ENCODE peak calls at places on chromosomes 11 and 22, in seven cellular contexts. W, I, C, S, Y, N and B are unnamed samples.

GRCh38 chr22:41285441-41285819 is 557 bp downstream of the RANGAP1 start:
- DNase-seq in Y (peak; percentile 96), I (no peak), C (peak; percentile 76), W (peak; percentile 97), N (no peak), S (peak; percentile 92), B (peak; percentile 72)

GRCh38 chr22:26170795-26171194 is 1.5 kb downstream of the SEZ6L start:
- DNase-seq in W (no peak), N (no peak), Y (no peak), I (no peak), C (no peak), S (no peak), B (no peak)

GRCh38 chr11:119992171-119993051 is 145.5 kb downstream of the TRIM29 start:
- DNase-seq in C (no peak), S (no peak), Y (no peak), N (no peak), I (no peak), W (no peak), B (no peak)

GRCh38 chr11:128830836-128831780 is 36.0 kb downstream of the KCNJ1 start:
- DNase-seq in I (peak; percentile 71), S (peak; percentile 84), Y (peak; percentile 84), C (peak; percentile 94), W (peak; percentile 88), N (peak; percentile 53), B (peak; percentile 89)

GRCh38 chr11:15748673-15749190 is 607.6 kb downstream of the SOX6 start:
- DNase-seq in Y (no peak), I (no peak), S (no peak), W (peak; percentile 27), C (no peak), N (no peak), B (no peak)

GRCh38 chr22:50731811-50732624 is 6.0 kb upstream of the ACR start:
- DNase-seq in W (peak; percentile 29), C (peak; percentile 68), S (peak; percentile 9), Y (peak; percentile 31), N (no peak), I (peak; percentile 15), B (no peak)

GRCh38 chr11:75716659-75717058 is 979 bp upstream of the MOGAT2 start:
- DNase-seq in Y (no peak), I (no peak), N (no peak), W (no peak), C (no peak), S (no peak), B (peak; percentile 11)

GRCh38 chr11:9280655-9281301 is 15.6 kb upstream of the DENND5A start:
- DNase-seq in I (no peak), Y (peak; percentile 81), W (no peak), C (peak; percentile 72), S (peak; percentile 73), N (no peak), B (peak; percentile 51)

GRCh38 chr11:17428261-17428660 is 39.8 kb upstream of the KCNJ11 start:
- DNase-seq in Y (no peak), C (no peak), I (no peak), N (no peak), W (no peak), S (no peak), B (no peak)

GRCh38 chr22:25051983-25052710 is 99.6 kb downstream of the KIAA1671 start:
- DNase-seq in W (no peak), C (peak; percentile 75), S (no peak), I (no peak), N (no peak), Y (no peak), B (no peak)

GRCh38 chr11:96038046-96038445 is 114.1 kb upstream of the MTMR2 start:
- DNase-seq in W (no peak), Y (no peak), I (no peak), C (no peak), N (no peak), S (no peak), B (no peak)

DNA sequence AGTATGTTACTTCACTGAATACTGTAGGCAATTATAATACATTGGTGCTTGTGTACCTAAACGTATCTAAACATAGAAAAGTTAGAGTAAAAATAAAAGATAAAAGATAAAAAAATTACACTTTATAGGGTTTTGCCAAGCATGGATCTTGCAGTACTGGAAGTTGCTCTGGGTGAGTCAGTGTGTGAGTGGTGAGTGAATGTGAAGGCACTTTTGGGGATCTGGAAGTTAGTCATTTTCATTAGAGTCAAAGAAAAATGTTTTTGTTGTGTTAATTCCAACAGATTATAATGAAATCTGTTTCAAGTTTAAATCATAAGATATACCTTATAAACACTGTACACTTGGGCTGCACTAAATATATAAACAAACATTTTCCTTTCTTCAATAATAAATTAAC is 3.3 kb downstream of the SLC22A25 start:
- DNase-seq in S (no peak), I (no peak), Y (no peak), W (no peak), N (no peak), C (no peak), B (no peak)
- H3K36me3 ChIP-seq in S (no peaks in the 10 kb centered on the region), I (no peaks in the 10 kb centered on the region), Y (no peaks in the 10 kb centered on the region), W (no peaks in the 10 kb centered on the region), N (no peaks in the 10 kb centered on the region), C (no peaks in the 10 kb centered on the region), B (no peaks in the 10 kb centered on the region)

GRCh38 chr11:126357055-126357962 is 1.8 kb downstream of the ST3GAL4 start:
- DNase-seq in Y (no peak), S (no peak), C (no peak), N (no peak), W (no peak), I (no peak), B (no peak)

GRCh38 chr11:126358763-126359160 is 3.3 kb downstream of the ST3GAL4 start:
- DNase-seq in C (no peak), N (no peak), I (no peak), W (no peak), Y (no peak), S (no peak), B (no peak)

GRCh38 chr11:126360049-126360446 is 4.6 kb downstream of the ST3GAL4 start:
- DNase-seq in W (no peak), C (no peak), S (no peak), N (no peak), Y (no peak), I (no peak), B (no peak)

GRCh38 chr11:126359431-126360048 is 4.1 kb downstream of the ST3GAL4 start:
- DNase-seq in S (no peak), N (no peak), C (peak; percentile 62), Y (peak; percentile 37), W (no peak), I (peak; percentile 85), B (peak; percentile 76)

DNA sequence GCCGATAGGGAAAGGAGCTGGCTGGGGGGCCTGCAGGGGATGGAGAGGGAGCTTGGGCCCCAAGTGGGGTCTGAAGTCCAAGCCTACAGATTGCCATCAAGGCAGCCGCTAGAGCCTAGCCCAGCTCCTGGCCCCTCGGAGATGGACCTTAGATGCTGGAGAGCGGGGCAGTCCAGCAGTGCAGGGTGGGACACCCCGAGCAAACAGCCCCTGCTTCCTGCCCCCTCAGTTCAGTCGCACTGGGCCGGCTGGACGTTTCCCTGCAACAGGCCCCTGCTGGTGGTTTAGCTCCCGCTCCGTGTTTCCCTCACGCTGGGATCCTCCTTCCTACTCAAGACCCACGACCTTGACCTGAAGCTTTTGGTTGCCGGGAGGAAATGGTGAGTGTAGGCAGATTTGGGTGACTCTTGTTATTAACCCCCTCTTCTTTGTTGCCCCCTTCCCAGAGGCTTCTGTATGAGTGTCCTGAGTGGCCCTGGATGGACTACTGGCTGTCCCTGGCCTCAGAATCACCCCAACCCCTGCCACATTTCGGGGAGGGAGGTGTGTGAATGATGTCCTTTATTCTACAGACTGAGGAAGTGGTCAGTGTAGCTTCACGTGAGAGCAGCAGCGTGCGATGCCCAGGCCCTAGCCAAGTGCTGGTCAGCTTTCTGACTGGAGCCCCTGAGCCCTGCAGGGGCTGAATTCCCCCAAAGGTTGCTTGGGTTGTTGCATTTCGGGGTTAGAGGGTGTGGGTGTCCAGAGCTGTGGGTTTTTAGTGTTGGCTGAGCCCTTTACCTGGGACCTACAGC is 2.7 kb downstream of the ST3GAL4 start:
- DNase-seq in Y (no peak), S (no peak), I (no peak), N (no peak), C (no peak), W (no peak), B (no peak)
- H3K4me3 ChIP-seq in Y (no peak overlapping the region), S (no peak overlapping the region), I (peak overlapping the region; percentile 81), N (no peak overlapping the region), C (no peak overlapping the region), W (no peak overlapping the region), B (peak overlapping the region; percentile 80)

DNA sequence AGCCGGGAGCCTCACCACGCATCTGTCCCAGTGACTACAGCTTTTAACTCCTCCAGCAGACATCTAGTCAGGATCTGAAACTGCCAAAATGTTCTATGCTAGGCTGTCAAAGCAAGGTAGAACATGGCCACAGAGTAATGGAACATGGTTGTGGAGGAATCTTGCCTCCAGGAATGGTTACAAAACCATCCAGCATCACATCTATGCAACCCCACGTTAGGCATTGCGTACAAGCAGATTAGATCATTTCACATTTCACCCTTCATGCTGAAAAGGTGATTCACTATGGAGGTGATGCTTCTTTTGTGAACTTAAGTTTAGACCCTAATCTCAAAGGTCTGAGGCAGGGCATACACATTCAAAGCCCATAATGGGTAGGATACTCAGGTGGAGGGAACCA is 103.0 kb downstream of the PARVA start:
- DNase-seq in C (no peak), S (no peak), W (peak; percentile 95), N (no peak), Y (no peak), I (no peak), B (no peak)
- H3K36me3 ChIP-seq in C (peaks cover 26% of the 10 kb centered on the region), S (peaks cover 30% of the 10 kb centered on the region), W (peaks cover 39% of the 10 kb centered on the region), N (no peaks in the 10 kb centered on the region), Y (peaks cover 61% of the 10 kb centered on the region), I (no peaks in the 10 kb centered on the region), B (peaks cover 51% of the 10 kb centered on the region)

GRCh38 chr11:418343-419247 is 3.8 kb upstream of the SIGIRR start:
- DNase-seq in Y (no peak), W (no peak), N (no peak), I (no peak), S (no peak), C (peak; percentile 48), B (no peak)

GRCh38 chr11:417652-418342 is 3.0 kb upstream of the SIGIRR start:
- DNase-seq in N (no peak), S (no peak), W (peak; percentile 82), I (no peak), Y (no peak), C (peak; percentile 44), B (no peak)

GRCh38 chr11:416051-416756 is 1.4 kb upstream of the SIGIRR start:
- DNase-seq in C (peak; percentile 49), I (no peak), Y (no peak), W (no peak), S (no peak), N (no peak), B (no peak)

GRCh38 chr11:415640-416041 is 842 bp upstream of the SIGIRR start:
- DNase-seq in S (no peak), C (no peak), W (no peak), N (no peak), Y (no peak), I (no peak), B (no peak)

DNA sequence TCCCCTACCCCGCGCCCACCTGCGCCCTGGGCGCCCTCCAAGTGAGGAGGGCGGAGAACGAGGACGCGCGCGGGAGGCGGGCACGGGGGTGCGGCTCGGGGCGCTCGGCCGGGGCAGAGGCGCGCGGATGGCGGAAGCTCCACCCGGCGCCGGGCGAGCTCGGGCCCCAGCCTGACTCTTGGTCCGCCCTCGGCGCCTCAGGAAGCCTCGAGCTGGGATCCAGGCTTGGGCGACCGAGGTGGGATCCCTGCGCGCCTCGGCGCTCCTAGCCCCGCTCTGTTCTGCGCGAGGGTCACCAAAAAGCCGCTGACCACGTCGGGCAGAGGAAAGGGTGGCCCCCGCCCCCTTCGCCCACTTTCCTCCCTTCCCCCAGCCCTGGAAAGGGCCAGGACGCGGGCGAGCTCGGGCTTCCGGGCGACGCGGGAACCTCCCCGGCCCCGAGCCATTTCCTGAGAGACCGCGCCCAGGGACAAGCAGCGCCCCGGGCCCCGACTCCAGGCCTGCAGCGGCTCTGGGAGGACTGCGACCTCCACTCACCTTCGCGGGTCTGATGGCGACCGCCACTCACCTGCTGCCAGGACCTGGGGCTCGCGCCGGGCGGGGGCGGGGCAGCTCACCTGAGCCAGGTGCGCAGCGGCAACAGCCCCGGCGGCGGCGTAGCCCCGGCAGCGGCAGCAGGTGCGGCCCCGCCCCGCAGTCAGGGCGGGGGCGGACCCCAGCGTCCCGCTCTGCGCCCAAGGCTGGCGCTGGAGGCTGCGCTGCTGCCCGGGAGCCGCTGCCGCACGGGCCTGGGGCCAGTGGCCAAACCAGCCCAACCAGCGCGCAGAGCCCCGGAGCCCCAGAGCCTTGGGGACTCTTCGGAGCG is 2.2 kb upstream of the SIGIRR start:
- DNase-seq in C (peak; percentile 81), Y (no peak), S (no peak), W (peak; percentile 86), N (no peak), I (no peak), B (no peak)
- H3K4me3 ChIP-seq in C (peak overlapping the region; percentile 68), Y (peak overlapping the region; percentile 41), S (peak overlapping the region; percentile 46), W (peak overlapping the region; percentile 61), N (peak overlapping the region; percentile 56), I (peak overlapping the region; percentile 42), B (peak overlapping the region; percentile 57)